ENCODE peak calls at places on chromosomes 6 and 20, in six cellular contexts. K is SK-N-SH, Q is GM23338, W is A549, O is GM12878, E is K562. C is an unnamed sample.

GRCh38 chr6:138722425-138723371 is 50.9 kb upstream of the CCDC28A start:
- DNase-seq in O (no peak), Q (no peak), K (no peak), W (peak), E (no peak), C (no peak)

GRCh38 chr20:1389703-1390385 is 3.0 kb downstream of the FKBP1A start:
- DNase-seq in E (no peak), Q (peak), W (no peak), O (no peak), K (no peak), C (no peak)

GRCh38 chr6:24140572-24140971 is 14.6 kb downstream of the NRSN1 start:
- DNase-seq in K (no peak), W (no peak), O (no peak), Q (peak), E (no peak), C (no peak)

GRCh38 chr20:44837949-44838348 is 27.6 kb upstream of the RIMS4 start:
- DNase-seq in K (no peak), W (no peak), O (no peak), Q (no peak), E (no peak), C (no peak)

GRCh38 chr20:33883164-33883563 is 72.0 kb downstream of the CHMP4B start:
- DNase-seq in Q (no peak), O (peak), K (no peak), W (no peak), E (no peak), C (no peak)

GRCh38 chr6:31651602-31652191 is 764 bp downstream of the BAG6 start:
- DNase-seq in Q (peak), O (no peak), K (peak), W (peak), E (no peak), C (peak)

GRCh38 chr20:51560550-51561307 is 18.2 kb upstream of the NFATC2 start:
- DNase-seq in W (no peak), K (no peak), Q (no peak), E (no peak), O (no peak), C (no peak)

GRCh38 chr6:13203145-13203544 is 125.2 kb downstream of the TBC1D7 start:
- DNase-seq in K (no peak), E (no peak), O (no peak), Q (no peak), W (peak), C (peak)

GRCh38 chr6:66949191-66949661 is 1242.2 kb upstream of the EYS start:
- DNase-seq in E (no peak), K (no peak), W (no peak), O (no peak), Q (no peak), C (no peak)

GRCh38 chr6:112298816-112299281 is 44.5 kb upstream of the LAMA4 start:
- DNase-seq in Q (no peak), O (no peak), K (no peak), W (peak), E (no peak), C (no peak)

GRCh38 chr6:14255916-14256315 is 138.3 kb downstream of the CD83 start:
- DNase-seq in W (no peak), E (no peak), K (no peak), O (no peak), Q (no peak), C (no peak)

GRCh38 chr6:7680393-7681075 is 45.4 kb upstream of the BMP6 start:
- DNase-seq in K (no peak), W (no peak), Q (peak), E (no peak), O (no peak), C (no peak)

GRCh38 chr6:81655696-81656095 is 96.8 kb downstream of the TENT5A start:
- DNase-seq in E (no peak), Q (no peak), W (no peak), O (no peak), K (no peak), C (no peak)

GRCh38 chr6:66369407-66369806 is 662.4 kb upstream of the EYS start:
- DNase-seq in E (no peak), W (no peak), O (no peak), Q (no peak), K (no peak), C (no peak)

GRCh38 chr6:111417946-111418345 is 65.1 kb downstream of the REV3L start:
- DNase-seq in W (no peak), O (no peak), K (no peak), Q (no peak), E (no peak), C (no peak)

GRCh38 chr6:109783245-109783990 is 92.3 kb downstream of the FIG4 start:
- DNase-seq in K (no peak), W (no peak), Q (peak), E (peak), O (no peak), C (no peak)

GRCh38 chr20:9912858-9913434 is 74.1 kb upstream of the PAK5 start:
- DNase-seq in K (peak), E (peak), Q (peak), O (no peak), W (peak), C (no peak)

GRCh38 chr6:157162756-157163433 is 160.4 kb downstream of the TMEM242 start:
- DNase-seq in Q (no peak), W (no peak), E (no peak), K (no peak), O (no peak), C (no peak)

GRCh38 chr6:129890164-129890563 is 29.0 kb upstream of the TMEM244 start:
- DNase-seq in K (no peak), W (no peak), O (no peak), Q (no peak), E (no peak), C (no peak)

GRCh38 chr6:6390849-6391602 is 70.6 kb upstream of the F13A1 start:
- DNase-seq in O (peak), Q (peak), K (no peak), W (no peak), E (no peak), C (no peak)

GRCh38 chr20:22425344-22426295 is 158.8 kb downstream of the FOXA2 start:
- DNase-seq in E (no peak), O (no peak), Q (no peak), K (no peak), W (peak), C (no peak)

GRCh38 chr6:169830876-169831275 is 79.5 kb downstream of the ERMARD start:
- DNase-seq in O (no peak), Q (peak), W (no peak), K (no peak), E (no peak), C (no peak)

GRCh38 chr20:44532981-44533331 is 11.1 kb upstream of the SERINC3 start:
- DNase-seq in Q (no peak), W (no peak), O (no peak), K (no peak), E (no peak), C (no peak)

GRCh38 chr6:130132286-130132701 is 90.5 kb downstream of the SAMD3 start:
- DNase-seq in K (no peak), E (no peak), W (no peak), Q (no peak), O (no peak), C (no peak)

GRCh38 chr6:83511901-83512681 is at the start of gene PRSS35:
- DNase-seq in W (peak), K (peak), Q (peak), E (peak), O (no peak), C (peak)

GRCh38 chr6:73264446-73264845 is 1.4 kb upstream of the KHDC1 start:
- DNase-seq in Q (no peak), E (no peak), W (no peak), K (no peak), O (no peak), C (no peak)

GRCh38 chr6:163745566-163746400 is 331.3 kb downstream of the QKI start:
- DNase-seq in E (peak), W (peak), Q (no peak), O (no peak), K (no peak), C (no peak)

GRCh38 chr6:36600564-36601146 is 6.5 kb downstream of the SRSF3 start:
- DNase-seq in W (no peak), E (no peak), K (no peak), O (no peak), Q (no peak), C (no peak)
- H3K4me3 ChIP-seq in W (no peak), E (no peak), K (peak), O (peak), Q (no peak), C (no peak)

GRCh38 chr20:8370774-8371173 is 238.7 kb downstream of the PLCB1 start:
- DNase-seq in K (no peak), W (no peak), E (no peak), Q (no peak), O (no peak), C (no peak)

GRCh38 chr20:8376940-8377339 is 244.9 kb downstream of the PLCB1 start:
- DNase-seq in E (no peak), K (no peak), W (no peak), O (no peak), Q (no peak), C (no peak)

GRCh38 chr20:8373579-8373978 is 241.5 kb downstream of the PLCB1 start:
- DNase-seq in W (no peak), O (no peak), Q (no peak), E (no peak), K (no peak), C (no peak)

GRCh38 chr20:8372819-8373218 is 240.8 kb downstream of the PLCB1 start:
- DNase-seq in O (no peak), W (no peak), Q (no peak), K (peak), E (no peak), C (no peak)

DNA sequence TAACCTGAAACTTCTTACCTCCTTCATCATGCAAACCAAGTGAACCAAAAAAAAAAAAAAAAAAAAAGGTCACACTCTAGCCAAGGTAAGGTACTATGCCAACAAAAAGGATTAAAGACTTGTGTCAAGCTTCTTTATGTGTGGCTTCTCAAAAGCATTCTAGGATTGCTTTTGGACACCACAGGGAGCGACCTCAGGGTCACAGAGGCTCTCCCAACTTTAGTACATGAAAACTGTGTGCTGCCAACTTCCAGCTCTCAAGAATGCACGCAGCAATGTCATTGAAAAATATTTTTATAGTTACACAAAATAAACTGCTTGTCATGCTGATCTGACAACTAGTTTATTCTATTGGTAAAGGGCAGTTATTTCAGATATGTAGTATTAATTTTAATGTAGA is 243.8 kb downstream of the PLCB1 start:
- DNase-seq in Q (no peak), E (no peak), W (no peak), K (no peak), O (no peak), C (no peak)
- H3K27ac ChIP-seq in Q (no peak), E (no peak), W (no peak), K (no peak), O (no peak), C (no peak)

GRCh38 chr6:79269877-79270276 is 35.4 kb upstream of the HMGN3 start:
- DNase-seq in W (peak), E (no peak), K (no peak), Q (no peak), O (no peak), C (peak)
- TF ChIP-seq REST in W (no peak), E (no peak), K (no peak), Q (no peak), O (no peak), C (no peak)

GRCh38 chr6:39312912-39313525 is 1.2 kb downstream of the KCNK17 start:
- DNase-seq in E (no peak), K (no peak), Q (no peak), O (no peak), W (no peak), C (no peak)
- H3K4me3 ChIP-seq in E (no peak), K (no peak), Q (peak), O (no peak), W (no peak), C (no peak)

GRCh38 chr6:125253881-125254280 is 47.9 kb downstream of the HDDC2 start:
- DNase-seq in E (no peak), W (no peak), Q (no peak), O (no peak), K (no peak), C (no peak)
- H3K27ac ChIP-seq in E (no peak), W (no peak), Q (no peak), O (no peak), K (no peak), C (no peak)

GRCh38 chr20:36400901-36401300 is 94.8 kb downstream of the DLGAP4 start:
- DNase-seq in O (no peak), Q (peak), E (no peak), K (peak), W (no peak), C (no peak)

GRCh38 chr20:36401336-36401735 is 95.2 kb downstream of the DLGAP4 start:
- DNase-seq in K (peak), E (no peak), Q (no peak), O (no peak), W (no peak), C (no peak)

GRCh38 chr20:36398515-36398914 is 92.4 kb downstream of the DLGAP4 start:
- DNase-seq in Q (no peak), E (no peak), K (no peak), W (no peak), O (no peak), C (no peak)

GRCh38 chr20:36399969-36400545 is 93.9 kb downstream of the DLGAP4 start:
- DNase-seq in O (no peak), E (no peak), W (no peak), K (no peak), Q (no peak), C (no peak)

GRCh38 chr20:36399147-36399968 is 93.2 kb downstream of the DLGAP4 start:
- DNase-seq in K (peak), O (no peak), E (peak), Q (peak), W (peak), C (peak)
- TF ChIP-seq REST in K (no peak), O (no peak), E (no peak), Q (peak), W (no peak), C (no peak)

GRCh38 chr6:144215402-144215931 is 65.2 kb downstream of the STX11 start:
- DNase-seq in E (peak), Q (no peak), O (peak), W (no peak), K (peak), C (peak)

GRCh38 chr6:144217797-144218196 is 67.3 kb upstream of the UTRN start:
- DNase-seq in O (no peak), Q (no peak), W (no peak), E (no peak), K (no peak), C (no peak)

GRCh38 chr6:144216668-144217218 is 66.4 kb downstream of the STX11 start:
- DNase-seq in K (peak), O (no peak), W (no peak), Q (peak), E (peak), C (no peak)

GRCh38 chr6:144215932-144216667 is 65.8 kb downstream of the STX11 start:
- DNase-seq in K (peak), W (peak), Q (peak), O (peak), E (peak), C (peak)

GRCh38 chr6:144217264-144217663 is 66.9 kb downstream of the STX11 start:
- DNase-seq in Q (no peak), K (no peak), W (no peak), O (no peak), E (no peak), C (peak)
- H3K4me3 ChIP-seq in Q (peak), K (no peak), W (no peak), O (no peak), E (no peak), C (peak)

GRCh38 chr6:33694401-33694931 is 17.0 kb downstream of the UQCC2 start:
- DNase-seq in W (peak), K (peak), O (no peak), E (peak), Q (no peak), C (no peak)

GRCh38 chr6:33694977-33695376 is 16.5 kb downstream of the UQCC2 start:
- DNase-seq in K (peak), O (no peak), E (no peak), W (no peak), Q (no peak), C (no peak)

GRCh38 chr6:33692078-33692759 is 19.3 kb downstream of the UQCC2 start:
- DNase-seq in O (no peak), W (no peak), K (no peak), E (no peak), Q (peak), C (no peak)

GRCh38 chr6:33692760-33693158 is 18.7 kb downstream of the UQCC2 start:
- DNase-seq in O (no peak), Q (no peak), E (no peak), K (no peak), W (no peak), C (peak)

DNA sequence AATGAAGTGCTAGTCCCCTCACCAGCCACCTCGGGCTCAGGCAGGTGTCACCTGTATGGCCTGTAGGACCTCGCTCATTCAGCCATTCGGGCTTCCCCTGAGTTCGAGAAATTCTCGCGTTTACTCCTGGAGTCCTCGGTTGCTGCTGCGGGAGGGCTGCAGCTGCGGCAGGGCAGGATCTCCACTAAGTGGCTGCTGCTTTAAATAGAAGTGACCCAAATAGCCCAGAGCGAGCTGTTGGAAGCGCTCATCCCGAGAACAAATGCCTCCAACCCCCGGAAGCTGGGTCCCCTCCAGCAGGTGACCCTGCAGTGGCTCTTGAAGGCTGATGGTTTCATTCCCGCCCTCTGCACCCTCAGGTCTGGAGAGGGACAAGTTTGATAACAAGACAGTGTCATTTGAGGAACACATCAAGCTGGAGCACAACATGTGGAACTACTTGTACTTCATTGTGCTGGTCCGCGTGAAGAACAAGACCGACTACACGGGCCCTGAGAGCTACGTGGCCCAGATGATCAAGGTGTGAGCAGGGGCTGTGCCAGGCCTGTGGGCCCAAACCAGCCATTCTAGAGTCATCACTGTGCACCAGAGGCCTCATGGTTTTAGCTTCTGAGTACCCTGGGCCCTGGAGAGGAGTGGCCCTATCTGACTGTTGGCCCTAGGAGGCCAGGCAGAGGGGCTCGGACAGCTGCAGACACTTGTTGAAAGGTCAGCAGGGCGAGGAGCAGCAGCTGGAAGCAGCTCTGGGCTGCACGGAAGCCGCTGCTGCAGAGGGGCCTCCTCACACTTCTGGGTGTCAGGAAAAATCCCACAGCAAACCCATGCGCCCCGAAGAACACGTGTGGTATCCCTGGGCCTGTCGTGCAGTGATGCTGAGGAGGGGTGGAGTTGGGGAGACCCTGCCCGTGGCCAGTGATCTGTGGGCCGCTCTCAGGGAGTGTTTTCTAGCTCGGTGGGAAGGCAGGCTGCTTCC is 18.0 kb downstream of the UQCC2 start:
- DNase-seq in E (no peak), K (peak), O (no peak), W (no peak), Q (no peak), C (no peak)
- H3K27ac ChIP-seq in E (no peak), K (peak), O (no peak), W (peak), Q (no peak), C (no peak)

GRCh38 chr6:92271101-92271500 is 1148.3 kb downstream of the EPHA7 start:
- DNase-seq in Q (no peak), K (no peak), E (no peak), O (no peak), W (no peak), C (no peak)
- TF ChIP-seq REST in Q (no peak), K (no peak), E (no peak), O (no peak), W (no peak), C (no peak)

GRCh38 chr20:47319517-47320252 is 36.8 kb downstream of the ZMYND8 start:
- DNase-seq in W (no peak), K (no peak), O (no peak), E (no peak), Q (peak), C (peak)
- H3K4me3 ChIP-seq in W (no peak), K (no peak), O (no peak), E (peak), Q (peak), C (no peak)